ENCODE peak calls at places on chromosomes 2 and 18, in four cellular contexts. J is AG09319, A is tibial nerve, K is RWPE1. H is an unnamed sample.

GRCh38 chr2:59888015-59888414 is 665.4 kb downstream of the BCL11A start:
- DNase-seq in K (no peak), A (no peak), J (no peak), H (no peak)

GRCh38 chr18:26468931-26469340 is 79.4 kb downstream of the KCTD1 start:
- DNase-seq in K (no peak), A (no peak), J (no peak), H (peak; percentile 55)

GRCh38 chr2:126881591-126881990 is 17.1 kb upstream of the TEX51 start:
- DNase-seq in K (no peak), J (no peak), A (no peak), H (no peak)

GRCh38 chr2:46072146-46072820 is 224.9 kb upstream of the EPAS1 start:
- DNase-seq in K (no peak), A (no peak), J (peak; percentile 71), H (no peak)

GRCh38 chr2:15159751-15160177 is 401.4 kb downstream of the NBAS start:
- DNase-seq in J (no peak), K (no peak), A (peak; percentile 41), H (peak; percentile 20)

GRCh38 chr2:219495531-219496122 is 3.1 kb upstream of the GMPPA start:
- DNase-seq in K (peak; percentile 73), J (peak; percentile 36), A (peak; percentile 59), H (peak; percentile 78)

GRCh38 chr2:69755862-69756467 is 14.0 kb downstream of the ANXA4 start:
- DNase-seq in J (peak; percentile 59), K (peak; percentile 83), A (no peak), H (peak; percentile 81)

GRCh38 chr2:37782155-37782673 is 110.8 kb upstream of the CDC42EP3 start:
- DNase-seq in K (no peak), A (no peak), J (no peak), H (no peak)

GRCh38 chr2:176156959-176157498 is at the start of gene HOXD3:
- DNase-seq in A (no peak), J (no peak), K (no peak), H (no peak)

GRCh38 chr2:36277146-36277808 is 78.3 kb upstream of the CRIM1 start:
- DNase-seq in J (no peak), K (peak; percentile 51), A (no peak), H (peak; percentile 15)

GRCh38 chr2:208820289-208820688 is 413.7 kb downstream of the PTH2R start:
- DNase-seq in J (no peak), A (no peak), K (peak; percentile 5), H (no peak)

GRCh38 chr2:66575625-66576371 is 140.9 kb downstream of the MEIS1 start:
- DNase-seq in J (no peak), A (no peak), K (no peak), H (peak; percentile 35)

GRCh38 chr18:57299931-57300330 is 52.4 kb upstream of the ST8SIA3 start:
- DNase-seq in A (no peak), J (no peak), K (no peak), H (no peak)

GRCh38 chr2:72220170-72220569 is 72.5 kb upstream of the CYP26B1 start:
- DNase-seq in K (no peak), J (no peak), A (no peak), H (peak; percentile 25)

GRCh38 chr2:37441055-37441454 is 96.6 kb downstream of the QPCT start:
- DNase-seq in K (no peak), J (no peak), A (no peak), H (no peak)

GRCh38 chr2:241314933-241315182 is 614 bp downstream of the HDLBP start:
- DNase-seq in K (no peak), A (no peak), J (no peak), H (no peak)

GRCh38 chr2:241314181-241314932 is 1.1 kb downstream of the HDLBP start:
- DNase-seq in A (peak; percentile 15), J (peak; percentile 10), K (peak; percentile 7), H (no peak)

GRCh38 chr2:241316825-241317224 is 1.1 kb downstream of the SEPTIN2 start:
- DNase-seq in K (no peak), A (no peak), J (no peak), H (no peak)

GRCh38 chr2:241315879-241316700 is at the start of gene SEPTIN2:
- DNase-seq in K (no peak), A (peak; percentile 63), J (no peak), H (peak; percentile 72)

GRCh38 chr2:241315183-241315878 is at the start of gene HDLBP:
- DNase-seq in K (peak; percentile 99), A (peak; percentile 99), J (peak; percentile 99), H (peak; percentile 100)
- TF ChIP-seq CTCF in K (peak; percentile 78), A (no peak), J (peak; percentile 14), H (no peak)

DNA sequence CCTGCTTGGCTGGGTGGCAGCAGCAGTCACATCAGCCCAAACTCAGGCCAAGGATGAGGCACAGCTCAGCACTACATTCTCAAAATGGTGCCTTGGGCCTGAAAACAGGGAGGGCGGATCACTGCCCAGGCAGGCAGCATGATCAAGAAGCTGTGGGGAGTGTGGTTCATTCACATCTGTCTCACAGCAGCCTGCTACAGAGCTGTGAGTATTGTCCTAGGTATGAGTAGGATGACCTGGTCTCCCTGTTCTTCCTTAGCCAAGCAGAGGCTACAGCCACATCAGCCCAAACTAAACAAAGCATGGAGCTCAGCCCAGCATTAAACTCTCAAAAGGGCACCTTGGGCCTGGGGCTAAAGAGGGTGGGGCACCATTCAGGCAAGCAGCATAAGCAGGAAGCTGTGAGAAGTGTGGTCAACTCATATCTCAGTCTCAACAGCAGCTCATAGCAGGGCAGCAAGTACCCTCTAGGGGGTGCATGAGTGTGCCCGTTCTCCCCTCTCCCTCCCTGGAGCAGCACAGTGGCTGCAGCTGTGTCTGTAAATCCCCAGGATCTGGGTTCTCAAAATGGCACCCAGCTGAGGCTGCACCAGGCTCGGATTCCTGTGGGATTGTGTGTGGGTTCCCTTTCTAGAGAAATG is 139.6 kb downstream of the TRABD2A start:
- DNase-seq in K (no peak), A (no peak), J (no peak), H (peak; percentile 50)
- TF ChIP-seq CTCF in K (no peak), A (no peak), J (peak; percentile 24), H (no peak)

GRCh38 chr2:145431181-145431951 is 911.4 kb upstream of the ZEB2 start:
- DNase-seq in K (no peak), J (no peak), A (no peak), H (peak; percentile 69)
- TF ChIP-seq CTCF in K (no peak), J (no peak), A (no peak), H (no peak)

GRCh38 chr2:20618886-20619521 is 31.9 kb downstream of the HS1BP3 start:
- DNase-seq in A (no peak), K (no peak), J (no peak), H (no peak)

GRCh38 chr2:20617081-20617575 is 33.8 kb downstream of the HS1BP3 start:
- DNase-seq in A (peak; percentile 54), K (no peak), J (no peak), H (no peak)

GRCh38 chr2:20616341-20616871 is 34.5 kb downstream of the HS1BP3 start:
- DNase-seq in A (no peak), J (no peak), K (no peak), H (no peak)

GRCh38 chr2:20618468-20618885 is 32.4 kb downstream of the HS1BP3 start:
- DNase-seq in J (no peak), A (no peak), K (no peak), H (no peak)

GRCh38 chr2:20617892-20618467 is 32.9 kb downstream of the HS1BP3 start:
- DNase-seq in A (peak; percentile 98), K (peak; percentile 86), J (peak; percentile 99), H (peak; percentile 93)
- TF ChIP-seq CTCF in A (peak; percentile 91), K (peak; percentile 16), J (peak; percentile 46), H (peak; percentile 51)

GRCh38 chr2:233828546-233829192 is 25.7 kb downstream of the HJURP start:
- DNase-seq in K (no peak), J (no peak), A (no peak), H (no peak)
- TF ChIP-seq CTCF in K (no peak), J (no peak), A (no peak), H (no peak)

DNA sequence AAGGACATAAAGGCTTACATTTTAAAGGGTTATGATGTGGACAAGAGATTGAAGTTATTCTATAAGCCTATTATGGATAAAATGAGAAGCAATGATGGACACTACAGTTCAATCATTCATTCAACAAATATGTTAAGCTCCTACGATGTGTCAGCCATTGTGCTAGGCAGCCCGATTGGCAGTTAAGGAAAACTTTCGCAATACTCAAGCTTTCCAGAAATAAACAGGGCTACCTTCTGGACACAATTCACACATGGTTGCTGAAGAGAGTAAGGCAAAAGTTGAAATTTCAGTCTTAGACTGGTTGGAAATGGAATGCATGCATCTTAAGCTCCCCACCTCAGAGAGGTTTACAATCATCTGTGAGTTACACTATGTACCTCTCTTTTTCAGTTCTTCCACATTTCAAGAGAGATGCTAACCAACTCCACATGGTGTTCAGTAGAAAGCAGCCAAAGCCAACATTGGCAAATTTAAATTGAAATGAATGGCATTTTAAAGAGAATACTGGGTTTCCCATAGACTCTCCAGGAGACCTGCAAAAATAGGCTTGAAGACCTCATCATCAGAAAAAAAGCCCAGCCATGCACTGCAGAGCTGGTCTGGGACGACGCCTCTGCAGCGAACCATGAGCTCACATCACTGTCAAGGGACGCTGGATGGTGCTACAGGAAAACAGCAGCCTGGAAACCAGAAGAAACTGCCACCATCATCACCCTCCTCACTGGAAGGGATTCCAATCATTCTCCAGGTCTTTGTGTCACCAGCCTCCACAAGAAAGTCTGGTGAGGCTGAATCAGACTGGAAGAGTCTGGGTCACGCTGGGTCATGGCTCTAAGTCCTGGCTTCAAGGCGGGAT is 276.3 kb downstream of the AFF3 start:
- DNase-seq in J (no peak), K (no peak), A (no peak), H (no peak)
- TF ChIP-seq CTCF in J (no peak), K (no peak), A (no peak), H (no peak)

GRCh38 chr18:31680836-31681568 is 3.4 kb downstream of the B4GALT6 start:
- DNase-seq in K (no peak), A (no peak), J (no peak), H (no peak)
- TF ChIP-seq CTCF in K (peak; percentile 24), A (no peak), J (peak; percentile 23), H (no peak)

GRCh38 chr2:227325056-227325823 is at the start of gene MFF:
- DNase-seq in J (peak; percentile 74), K (peak; percentile 93), A (peak; percentile 89), H (peak; percentile 92)
- TF ChIP-seq CTCF in J (peak; percentile 12), K (peak; percentile 34), A (no peak), H (no peak)